ENCODE peak calls at places on chromosomes 12 and 14, in seven cellular contexts. A is K562, E is HCT116, B is body of pancreas, W is gastrocnemius medialis, X is A549, N is GM12878. H is an unnamed sample. For H3K4me1, the result is how much of the 10 kb centered on the place peaks cover.

GRCh38 chr14:102095871-102096568 is 9.2 kb upstream of the HSP90AA1 start:
- ATAC-seq in W (no peak), B (no peak), N (peak), A (peak), X (peak), E (peak), H (no peak)

GRCh38 chr12:13835657-13836056 is 145.7 kb downstream of the GRIN2B start:
- ATAC-seq in E (no peak), W (no peak), B (no peak), A (no peak), X (no peak), N (no peak), H (no peak)

GRCh38 chr14:81329640-81330385 is 70.3 kb downstream of the STON2 start:
- ATAC-seq in B (no peak), E (no peak), W (no peak), X (no peak), N (no peak), A (no peak), H (no peak)

GRCh38 chr12:16187684-16188083 is 89.8 kb downstream of the SLC15A5 start:
- ATAC-seq in N (no peak), A (no peak), E (no peak), B (no peak), X (no peak), W (no peak), H (no peak)

GRCh38 chr14:37617864-37618365 is 22.5 kb downstream of the TTC6 start:
- ATAC-seq in B (no peak), X (no peak), W (no peak), E (no peak), N (no peak), A (no peak), H (no peak)

GRCh38 chr14:104562606-104563005 is 17.0 kb upstream of the C14orf180 start:
- ATAC-seq in E (no peak), W (no peak), B (no peak), A (no peak), X (no peak), N (no peak), H (no peak)

GRCh38 chr14:59582845-59583509 is 6.4 kb upstream of the CCDC175 start:
- ATAC-seq in E (peak), B (no peak), N (no peak), A (no peak), X (no peak), W (no peak), H (no peak)

GRCh38 chr12:104668274-104668718 is 211.5 kb downstream of the CHST11 start:
- ATAC-seq in X (no peak), N (no peak), E (no peak), A (no peak), B (no peak), W (no peak), H (no peak)

GRCh38 chr12:122104844-122105243 is 26.3 kb downstream of the MLXIP start:
- ATAC-seq in N (no peak), B (no peak), W (no peak), X (no peak), E (no peak), A (no peak), H (no peak)

GRCh38 chr14:71720978-71721624 is 211.1 kb upstream of the RGS6 start:
- ATAC-seq in E (peak), X (peak), B (peak), W (no peak), A (peak), N (peak), H (no peak)

GRCh38 chr12:18171571-18171970 is 81.6 kb upstream of the RERGL start:
- ATAC-seq in W (no peak), B (no peak), N (no peak), A (no peak), X (no peak), E (no peak), H (no peak)

GRCh38 chr12:55499810-55500252 is 7.7 kb downstream of the OR6C68 start:
- ATAC-seq in A (peak), E (no peak), N (no peak), W (no peak), X (no peak), B (peak), H (no peak)

GRCh38 chr12:52226446-52226845 is 6.6 kb upstream of the KRT7 start:
- ATAC-seq in B (no peak), N (no peak), E (no peak), X (no peak), A (no peak), W (no peak), H (no peak)

GRCh38 chr12:69655616-69656336 is 43.3 kb downstream of the BEST3 start:
- ATAC-seq in B (peak), N (no peak), X (no peak), E (no peak), W (no peak), A (no peak), H (no peak)

GRCh38 chr12:64826234-64826633 is 1.8 kb downstream of the TBC1D30 start:
- ATAC-seq in A (peak), X (no peak), E (no peak), W (no peak), B (peak), N (peak), H (no peak)

GRCh38 chr12:3520168-3520567 is 29.2 kb downstream of the PRMT8 start:
- ATAC-seq in B (no peak), A (no peak), N (no peak), X (no peak), W (no peak), E (no peak), H (no peak)

GRCh38 chr14:92274055-92274454 is 48.9 kb upstream of the SLC24A4 start:
- ATAC-seq in E (no peak), X (no peak), B (no peak), W (no peak), A (no peak), N (peak), H (no peak)

DNA sequence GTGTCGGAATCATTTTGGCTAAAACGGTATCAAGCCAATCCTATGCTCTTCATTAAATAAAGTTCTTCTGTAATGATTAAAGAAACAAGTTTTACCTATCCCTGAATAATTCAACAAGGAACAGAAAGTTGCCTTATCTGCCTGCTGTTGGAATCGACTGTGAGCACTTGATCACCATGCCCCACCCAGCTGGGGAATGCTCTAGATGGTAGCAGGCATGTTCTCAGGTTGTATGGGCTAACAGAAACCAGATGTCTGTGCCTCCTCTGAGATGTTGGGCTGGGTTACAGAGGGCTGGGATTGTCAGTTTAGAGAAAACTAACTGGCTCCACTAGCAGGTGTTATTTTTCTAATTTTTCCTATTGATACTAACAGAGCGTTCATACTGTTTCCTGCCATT is 28.9 kb downstream of the RTRAF start:
- ATAC-seq in B (no peak), A (no peak), X (no peak), N (no peak), W (no peak), E (no peak), H (no peak)
- H3K4me1 ChIP-seq in B (under half), A (under half), X (under half), N (under half), W (under half), E (under half), H (half or more)

DNA sequence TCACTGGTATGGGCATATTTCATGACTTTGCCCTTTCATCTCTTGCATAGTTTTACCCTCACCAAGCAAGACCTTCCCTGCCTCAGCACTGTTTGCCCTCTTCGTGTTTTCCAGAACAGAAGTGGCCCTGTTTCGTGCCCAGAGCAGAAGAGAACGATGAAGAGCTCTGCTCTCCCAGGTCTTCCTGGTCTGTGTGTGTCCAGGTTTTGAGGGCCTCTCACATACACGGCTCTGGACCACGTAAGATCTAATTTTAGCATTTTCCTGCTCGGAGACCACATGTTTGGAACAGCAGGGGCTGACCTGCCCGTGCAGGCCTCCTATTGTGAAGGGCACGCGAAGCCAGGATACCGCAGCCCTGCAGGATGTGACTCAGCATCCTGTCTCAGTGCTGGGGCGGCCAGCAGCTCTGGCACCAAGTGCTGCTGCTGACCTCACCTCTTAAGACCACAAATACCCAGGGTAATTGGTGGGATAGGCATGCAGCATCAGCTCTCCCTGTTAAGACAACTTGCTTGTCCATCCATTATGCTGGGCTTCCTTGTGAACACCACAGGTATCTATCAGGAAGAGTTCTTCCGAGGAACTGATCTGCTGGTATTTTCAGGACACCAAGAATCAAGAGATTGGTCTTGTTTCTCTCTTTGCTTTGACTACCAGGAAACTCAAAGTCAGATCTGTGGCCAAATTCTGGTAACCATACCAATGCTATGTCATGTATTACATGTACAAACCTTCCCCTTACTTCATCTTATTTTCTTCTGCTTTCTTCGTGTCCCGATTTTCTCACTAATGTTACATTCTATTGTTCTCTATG is 19.0 kb downstream of the SSH1 start:
- ATAC-seq in X (peak), A (peak), N (peak), B (peak), E (peak), W (peak), H (peak)
- TF ChIP-seq POLR2A in X (no peak), A (peak), N (peak), B (peak), E (no peak), W (peak), H (peak)

DNA sequence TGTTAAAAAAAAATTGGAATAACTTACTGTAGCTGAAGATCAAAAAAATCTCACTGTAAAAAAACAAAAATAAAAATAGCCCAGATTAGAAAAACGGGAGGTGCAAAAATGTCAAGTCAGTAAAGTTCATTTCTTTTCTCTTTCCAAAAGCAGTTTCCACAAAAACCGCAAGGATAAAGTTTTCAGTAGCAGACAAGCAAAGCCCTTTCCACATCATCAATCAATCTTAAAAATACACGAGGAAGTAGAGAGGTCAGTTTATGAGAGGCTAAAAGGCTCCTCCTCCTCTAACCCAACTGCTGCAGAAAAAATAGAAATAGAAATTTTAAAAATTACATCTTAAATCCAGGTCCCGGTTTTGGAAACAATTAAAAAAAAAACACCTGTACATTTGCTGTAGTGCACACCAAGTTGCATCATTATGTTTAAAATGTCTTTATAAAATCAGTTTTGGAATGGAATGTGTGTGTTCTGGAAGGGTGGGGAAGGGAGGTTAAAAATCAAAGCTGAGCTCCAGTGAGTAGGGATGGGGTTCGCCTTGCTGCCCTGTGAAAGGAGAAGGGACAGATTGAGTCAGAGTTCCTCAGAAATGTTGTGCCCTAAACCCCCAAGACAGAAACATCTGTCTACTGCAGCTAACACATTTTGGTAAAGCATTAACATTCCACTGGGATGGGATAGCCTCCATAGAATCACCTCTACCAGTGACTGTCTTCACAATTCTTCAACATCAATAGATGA is 5.8 kb downstream of the HNRNPC start:
- ATAC-seq in A (no peak), E (no peak), W (no peak), X (peak), B (no peak), N (peak), H (no peak)
- H3K4me3 ChIP-seq in A (peak), E (no peak), W (no peak), X (peak), B (no peak), N (peak), H (no peak)

GRCh38 chr12:56630180-56630632 is at the start of gene BAZ2A:
- ATAC-seq in X (peak), B (peak), A (peak), N (peak), E (peak), W (peak), H (peak)

GRCh38 chr12:56629459-56630179 is 507 bp downstream of the BAZ2A start:
- ATAC-seq in B (peak), X (peak), N (peak), W (peak), E (peak), A (peak), H (peak)

GRCh38 chr12:56622535-56622934 is 7.6 kb downstream of the BAZ2A start:
- ATAC-seq in W (no peak), E (no peak), A (no peak), X (no peak), N (no peak), B (no peak), H (no peak)

GRCh38 chr12:56628671-56629458 is 1.3 kb downstream of the BAZ2A start:
- ATAC-seq in X (no peak), W (peak), B (peak), A (peak), E (no peak), N (peak), H (peak)

DNA sequence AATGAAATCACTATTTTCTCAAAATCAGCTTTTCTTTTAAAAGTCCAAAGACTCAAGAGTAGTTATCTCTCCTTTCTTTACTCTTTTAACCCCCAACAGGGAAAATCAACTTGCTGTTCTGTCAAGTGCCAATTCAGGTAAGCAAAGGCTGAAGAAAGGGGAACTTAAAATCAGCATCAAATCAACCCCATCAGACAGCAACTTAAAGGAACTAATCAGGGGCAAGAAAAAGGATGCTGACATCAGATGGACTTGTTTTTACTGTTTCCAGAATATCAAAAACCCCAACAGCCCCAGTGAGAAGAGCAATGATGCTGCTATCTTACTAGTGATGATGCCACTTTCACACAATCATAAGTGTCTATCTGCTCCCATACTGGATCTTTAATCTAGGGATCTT is 3.4 kb downstream of the BAZ2A start:
- ATAC-seq in E (no peak), A (no peak), N (no peak), B (no peak), W (no peak), X (no peak), H (no peak)
- H3K4me1 ChIP-seq in E (under half), A (under half), N (under half), B (under half), W (half or more), X (under half), H (under half)

H was measured in gastroesophageal sphincter.